ENCODE peak calls at places on chromosomes 3 and 15, in nine cellular contexts. G is activated CD4-positive, alpha-beta T cell treated with anti-CD3 and anti-CD28 coated beads for 4 hours; W is midbrain; Y is cardiac fibroblast; V is amniotic stem cell; I is LHCN-M2; H is AG08395; U is cerebellum; E is trophoblast cell. P is an unnamed sample.

GRCh38 chr15:71048913-71049675 is 66.2 kb upstream of the THSD4 start:
- DNase-seq in G (no peak), W (no peak), Y (peak), V (peak), I (peak), H (peak), U (no peak), E (no peak), P (no peak)

GRCh38 chr3:52004158-52004787 is 8.6 kb upstream of the RPL29 start:
- DNase-seq in G (no peak), W (peak), Y (peak), V (no peak), I (no peak), H (peak), U (no peak), E (no peak), P (no peak)

GRCh38 chr3:80152692-80153091 is 384.9 kb upstream of the ROBO1 start:
- DNase-seq in G (no peak), W (no peak), Y (no peak), V (no peak), I (no peak), H (no peak), U (no peak), E (no peak), P (no peak)

GRCh38 chr15:89502867-89503595 is 6.6 kb upstream of the RHCG start:
- DNase-seq in G (no peak), W (no peak), Y (no peak), V (no peak), I (no peak), H (no peak), U (no peak), E (peak), P (no peak)

GRCh38 chr3:129233538-129233937 is 15.9 kb upstream of the COPG1 start:
- DNase-seq in G (no peak), W (peak), Y (no peak), V (no peak), I (no peak), H (no peak), U (no peak), E (peak), P (no peak)

GRCh38 chr3:117128133-117128532 is 418.6 kb downstream of the TUSC7 start:
- DNase-seq in G (no peak), W (no peak), Y (no peak), V (no peak), I (no peak), H (no peak), U (no peak), E (no peak), P (no peak)

GRCh38 chr15:60682115-60682514 is 203.2 kb upstream of the ICE2 start:
- DNase-seq in G (no peak), W (no peak), Y (peak), V (no peak), I (peak), H (peak), U (no peak), E (no peak), P (no peak)

GRCh38 chr15:48424076-48424475 is 92.8 kb downstream of the DUT start:
- DNase-seq in G (no peak), W (no peak), Y (peak), V (peak), I (no peak), H (no peak), U (no peak), E (peak), P (no peak)

GRCh38 chr15:68383161-68384074 is 48.5 kb downstream of the ITGA11 start:
- DNase-seq in G (peak), W (peak), Y (peak), V (no peak), I (peak), H (peak), U (peak), E (peak), P (peak)

GRCh38 chr3:10552631-10552943 is 47.2 kb upstream of the ATP2B2 start:
- DNase-seq in G (no peak), W (no peak), Y (no peak), V (no peak), I (peak), H (no peak), U (no peak), E (no peak), P (peak)

GRCh38 chr3:42895332-42895868 is 10.5 kb upstream of the ZNF662 start:
- DNase-seq in G (no peak), W (no peak), Y (no peak), V (no peak), I (no peak), H (no peak), U (no peak), E (no peak), P (no peak)

GRCh38 chr15:32721594-32721993 is 3.8 kb downstream of the GREM1 start:
- DNase-seq in G (no peak), W (no peak), Y (peak), V (no peak), I (peak), H (no peak), U (no peak), E (no peak), P (no peak)

GRCh38 chr3:69866988-69867720 is 127.9 kb downstream of the MITF start:
- DNase-seq in G (no peak), W (no peak), Y (peak), V (no peak), I (peak), H (no peak), U (no peak), E (peak), P (no peak)

GRCh38 chr3:19202303-19202702 is 54.0 kb downstream of the KCNH8 start:
- DNase-seq in G (no peak), W (peak), Y (no peak), V (no peak), I (no peak), H (no peak), U (no peak), E (no peak), P (peak)

GRCh38 chr15:61764141-61764540 is 296.1 kb downstream of the VPS13C start:
- DNase-seq in G (no peak), W (no peak), Y (peak), V (no peak), I (peak), H (no peak), U (no peak), E (no peak), P (no peak)

GRCh38 chr3:161800985-161801559 is 304.5 kb downstream of the OTOL1 start:
- DNase-seq in G (no peak), W (no peak), Y (no peak), V (no peak), I (no peak), H (no peak), U (no peak), E (no peak), P (no peak)

GRCh38 chr3:48950051-48950450 is 31.4 kb downstream of the ARIH2 start:
- DNase-seq in G (no peak), W (peak), Y (no peak), V (no peak), I (no peak), H (no peak), U (no peak), E (no peak), P (peak)

GRCh38 chr15:75857886-75858285 is 14.6 kb downstream of the UBE2Q2 start:
- DNase-seq in G (no peak), W (no peak), Y (no peak), V (no peak), I (no peak), H (no peak), U (no peak), E (peak), P (no peak)

GRCh38 chr3:161821591-161821990 is 325.0 kb downstream of the OTOL1 start:
- DNase-seq in G (no peak), W (no peak), Y (no peak), V (no peak), I (no peak), H (no peak), U (no peak), E (peak), P (no peak)

GRCh38 chr15:51186846-51187340 is 92.2 kb upstream of the TNFAIP8L3 start:
- DNase-seq in G (no peak), W (no peak), Y (no peak), V (no peak), I (peak), H (no peak), U (no peak), E (no peak), P (no peak)

GRCh38 chr15:77819271-77819806 is 186.6 kb upstream of the LINGO1 start:
- DNase-seq in G (no peak), W (no peak), Y (no peak), V (no peak), I (no peak), H (no peak), U (peak), E (no peak), P (no peak)

GRCh38 chr3:54665201-54665600 is 262.7 kb downstream of the LRTM1 start:
- DNase-seq in G (no peak), W (no peak), Y (no peak), V (no peak), I (no peak), H (no peak), U (no peak), E (no peak), P (no peak)